ENCODE peak calls at places on chromosomes 1 and 21, in five cellular contexts. E is left ventricle myocardium inferior, R is neuronal stem cell, V is fibroblast of lung, T is thoracic aorta. G is an unnamed sample.

GRCh38 chr1:14884619-14885175 is 268.9 kb upstream of the TMEM51 start:
- DNase-seq in E (no peak), R (no peak), V (no peak), T (no peak), G (no peak)

GRCh38 chr1:103129255-103129654 is 20.9 kb upstream of the COL11A1 start:
- DNase-seq in E (no peak), R (no peak), V (no peak), T (no peak), G (no peak)

GRCh38 chr1:16984717-16985116 is 4.3 kb upstream of the MFAP2 start:
- DNase-seq in E (peak; percentile 65), R (no peak), V (peak; percentile 80), T (peak; percentile 87), G (peak; percentile 90)

GRCh38 chr1:232218955-232219865 is 410.7 kb downstream of the SIPA1L2 start:
- DNase-seq in E (peak; percentile 29), R (no peak), V (no peak), T (no peak), G (no peak)

GRCh38 chr1:231778009-231778719 is 151.6 kb downstream of the DISC1 start:
- DNase-seq in E (peak; percentile 24), R (no peak), V (peak; percentile 37), T (no peak), G (no peak)

GRCh38 chr1:103106426-103107321 is 1.6 kb downstream of the COL11A1 start:
- DNase-seq in E (no peak), R (peak; percentile 67), V (peak; percentile 46), T (no peak), G (peak; percentile 66)

GRCh38 chr1:85275701-85276289 is 637 bp downstream of the BCL10 start:
- DNase-seq in E (no peak), R (peak; percentile 44), V (no peak), T (no peak), G (no peak)

GRCh38 chr1:202662081-202662480 is 48.2 kb downstream of the SYT2 start:
- DNase-seq in E (no peak), R (no peak), V (no peak), T (no peak), G (no peak)

GRCh38 chr1:4599951-4600481 is 54.4 kb upstream of the AJAP1 start:
- DNase-seq in E (no peak), R (no peak), V (no peak), T (no peak), G (no peak)

GRCh38 chr1:229479660-229480399 is 28.3 kb downstream of the NUP133 start:
- DNase-seq in E (no peak), R (no peak), V (no peak), T (no peak), G (no peak)

DNA sequence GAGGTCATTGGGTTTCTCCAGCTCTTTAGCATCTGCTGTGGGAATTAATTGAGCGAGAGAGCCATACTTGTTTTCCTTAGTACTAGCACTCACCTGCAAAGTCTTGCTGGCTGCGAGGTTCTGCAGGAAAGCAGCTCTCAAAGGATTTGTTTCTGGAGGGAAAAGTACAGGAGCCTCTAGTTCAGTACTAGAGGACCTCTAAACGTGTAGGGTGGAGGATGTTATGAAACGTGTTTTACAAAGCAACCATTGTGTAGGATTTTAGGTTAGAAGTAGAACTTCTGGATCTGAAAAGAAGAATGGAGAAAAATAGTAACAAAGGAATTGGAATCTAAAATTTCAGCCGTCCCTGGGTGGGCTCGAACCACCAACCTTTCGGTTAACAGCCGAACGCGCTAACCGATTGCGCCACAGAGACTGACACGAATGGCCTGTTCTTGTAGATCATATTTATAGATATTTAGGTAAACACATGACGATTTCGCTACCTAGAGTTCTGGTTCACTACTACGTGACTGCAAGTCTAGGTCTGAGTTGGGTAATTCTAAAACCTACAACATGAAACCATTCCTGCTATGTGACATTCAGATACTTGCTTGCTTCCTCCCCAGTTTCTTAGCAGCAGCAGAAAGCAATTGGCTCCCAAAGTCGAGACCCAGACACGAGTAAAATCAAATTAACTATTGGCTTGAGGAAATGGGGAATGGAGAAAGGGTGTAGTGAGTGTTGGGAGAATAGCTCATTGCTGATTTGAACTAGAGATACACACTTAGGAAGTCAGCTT is 60.2 kb upstream of the CFAP126 start:
- DNase-seq in E (no peak), R (no peak), V (peak; percentile 65), T (no peak), G (no peak)
- H3K27ac ChIP-seq in E (no peak overlapping the region), R (no peak overlapping the region), V (no peak overlapping the region), T (no peak overlapping the region), G (no peak overlapping the region)

GRCh38 chr1:54266195-54266594 is 66.2 kb downstream of the MRPL37 start:
- DNase-seq in E (no peak), R (no peak), V (no peak), T (no peak), G (no peak)
- H3K4me1 ChIP-seq in E (peaks cover 43% of the 10 kb centered on the region), R (peaks cover 3% of the 10 kb centered on the region), V (peaks cover 2% of the 10 kb centered on the region), T (no peaks in the 10 kb centered on the region), G (peaks cover 21% of the 10 kb centered on the region)

DNA sequence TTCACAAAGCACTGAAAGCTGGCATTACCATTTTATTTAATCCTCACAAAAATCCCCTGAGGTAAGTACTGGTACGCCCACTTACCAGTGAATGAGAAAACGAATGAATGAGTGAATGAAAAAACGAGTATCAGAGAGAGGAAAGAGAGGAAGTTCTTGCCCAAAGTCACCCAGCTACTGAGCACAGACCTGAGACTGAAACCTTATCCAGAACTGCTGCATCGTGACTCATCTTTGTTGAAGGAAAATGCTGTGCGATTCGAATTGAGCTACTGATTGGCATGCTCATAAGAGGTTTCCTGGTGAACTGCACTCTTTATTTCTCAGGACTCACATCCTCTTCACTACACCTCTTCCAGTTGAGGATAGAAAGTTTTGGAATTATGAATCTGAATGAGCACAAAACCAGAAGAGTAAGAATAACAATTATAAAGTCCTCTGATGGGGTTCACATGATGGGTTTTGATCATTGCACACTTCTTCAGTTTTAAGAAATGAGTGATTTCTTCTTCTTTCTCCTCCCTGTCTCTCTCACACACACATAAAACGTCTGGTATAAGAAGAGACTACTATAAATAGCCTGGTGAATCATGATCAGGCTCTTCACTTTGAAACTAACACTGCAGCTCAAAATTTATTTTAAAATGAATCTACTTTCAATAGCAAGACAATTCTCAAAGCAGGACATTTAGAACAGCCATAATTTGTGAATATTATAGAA is 32.1 kb downstream of the IL12RB2 start:
- DNase-seq in E (no peak), R (no peak), V (peak; percentile 50), T (no peak), G (no peak)
- H3K4me3 ChIP-seq in E (no peak overlapping the region), R (no peak overlapping the region), V (no peak overlapping the region), T (no peak overlapping the region), G (no peak overlapping the region)

DNA sequence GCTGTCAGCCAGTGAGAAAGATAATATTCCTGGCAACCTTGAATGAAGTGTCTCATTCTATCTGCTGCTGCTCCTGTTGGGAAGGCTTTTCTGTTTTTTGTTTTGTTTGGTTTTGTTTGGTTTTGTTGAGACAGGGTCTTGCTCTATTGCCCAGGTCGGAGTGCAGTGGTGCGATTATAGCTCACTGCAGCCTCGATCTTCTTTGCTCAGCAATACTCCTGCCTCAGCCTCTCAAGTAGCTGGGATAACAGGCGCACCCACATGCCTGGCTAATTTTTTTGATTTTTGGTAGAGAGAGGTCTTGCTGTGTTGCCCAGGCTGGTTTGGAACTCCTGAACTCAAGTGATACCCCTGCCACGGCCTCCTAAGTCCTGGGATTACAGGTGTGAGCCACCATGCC is 37.6 kb downstream of the BTG3 start:
- DNase-seq in E (no peak), R (no peak), V (no peak), T (no peak), G (no peak)
- H3K27ac ChIP-seq in E (no peak overlapping the region), R (no peak overlapping the region), V (no peak overlapping the region), T (no peak overlapping the region), G (no peak overlapping the region)

GRCh38 chr1:153569465-153569864 is 3.8 kb upstream of the S100A2 start:
- DNase-seq in E (no peak), R (no peak), V (no peak), T (no peak), G (no peak)
- H3K4me1 ChIP-seq in E (peaks cover 54% of the 10 kb centered on the region), R (peaks cover 22% of the 10 kb centered on the region), V (peaks cover 41% of the 10 kb centered on the region), T (peaks cover 33% of the 10 kb centered on the region), G (peaks cover 46% of the 10 kb centered on the region)

GRCh38 chr1:145999321-146000024 is 3.1 kb upstream of the TXNIP start:
- DNase-seq in E (no peak), R (no peak), V (no peak), T (no peak), G (peak; percentile 88)
- H3K4me3 ChIP-seq in E (peak overlapping the region; percentile 86), R (no peak overlapping the region), V (no peak overlapping the region), T (peak overlapping the region; percentile 94), G (peak overlapping the region; percentile 91)